ENCODE peak calls at places on chromosomes 12 and 14, in nine cellular contexts. O, D, G, U, M, T, I, Y and B are unnamed samples.
A peak's percentile ranks its signal among the peaks of the same experiment; 100 is the strongest.

GRCh38 chr12:111033281-111034147 is 113.1 kb upstream of the MYL2 start:
- DNase-seq in O (no peak), D (no peak), G (no peak), U (no peak), M (no peak), T (no peak), I (no peak), Y (no peak), B (no peak)

GRCh38 chr12:48996794-48997718 is 2.1 kb downstream of the DDN start:
- DNase-seq in O (peak; percentile 63), D (peak; percentile 67), G (peak; percentile 67), U (peak; percentile 53), M (peak; percentile 82), T (peak; percentile 77), I (peak; percentile 68), Y (peak; percentile 88), B (no peak)

GRCh38 chr12:44873898-44874297 is 2.2 kb downstream of the NELL2 start:
- DNase-seq in O (no peak), D (peak; percentile 9), G (no peak), U (no peak), M (no peak), T (no peak), I (no peak), Y (no peak), B (no peak)

GRCh38 chr12:53931844-53932581 is 6.6 kb upstream of the HOXC13 start:
- DNase-seq in O (no peak), D (no peak), G (no peak), U (no peak), M (no peak), T (no peak), I (no peak), Y (no peak), B (no peak)

GRCh38 chr14:81826080-81826479 is 292.4 kb upstream of the SEL1L start:
- DNase-seq in O (no peak), D (no peak), G (no peak), U (no peak), M (no peak), T (no peak), I (no peak), Y (no peak), B (no peak)

GRCh38 chr12:131950182-131950913 is 606 bp downstream of the EP400 start:
- DNase-seq in O (peak; percentile 29), D (peak; percentile 29), G (peak; percentile 30), U (no peak), M (peak; percentile 37), T (no peak), I (peak; percentile 34), Y (peak; percentile 41), B (no peak)

GRCh38 chr12:7219599-7220243 is 30.2 kb downstream of the PEX5 start:
- DNase-seq in O (peak; percentile 75), D (peak; percentile 73), G (peak; percentile 71), U (peak; percentile 44), M (peak; percentile 48), T (peak; percentile 66), I (peak; percentile 54), Y (peak; percentile 69), B (peak; percentile 49)

GRCh38 chr12:47022296-47022695 is 57.1 kb upstream of the PCED1B start:
- DNase-seq in O (no peak), D (peak; percentile 78), G (peak; percentile 71), U (no peak), M (no peak), T (no peak), I (no peak), Y (no peak), B (no peak)

GRCh38 chr12:59632408-59632807 is 36.6 kb downstream of the SLC16A7 start:
- DNase-seq in O (no peak), D (no peak), G (no peak), U (no peak), M (peak; percentile 24), T (no peak), I (no peak), Y (no peak), B (no peak)